ENCODE peak calls at places on chromosomes 2 and 18, in six cellular contexts. One of them, this sample, is unnamed.

GRCh38 chr2:219737270-219737691 is 109.9 kb downstream of the SLC4A3 start:
- DNase-seq in WTC11: no peak
- DNase-seq in foreskin fibroblast: no peak
- DNase-seq in cardiac muscle cell: peak
- DNase-seq in heart left ventricle: no peak
- DNase-seq in activated CD4-positive, alpha-beta T cell treated with anti-CD3 and anti-CD28 coated beads for 36 hours: no peak
- DNase-seq in this sample: peak

GRCh38 chr18:49926076-49926745 is 112.9 kb upstream of the ACAA2 start:
- DNase-seq in cardiac muscle cell: no peak
- DNase-seq in foreskin fibroblast: no peak
- DNase-seq in WTC11: no peak
- DNase-seq in activated CD4-positive, alpha-beta T cell treated with anti-CD3 and anti-CD28 coated beads for 36 hours: no peak
- DNase-seq in heart left ventricle: no peak
- DNase-seq in this sample: no peak

GRCh38 chr2:31704561-31705212 is 123.9 kb upstream of the SRD5A2 start:
- DNase-seq in heart left ventricle: no peak
- DNase-seq in WTC11: no peak
- DNase-seq in activated CD4-positive, alpha-beta T cell treated with anti-CD3 and anti-CD28 coated beads for 36 hours: no peak
- DNase-seq in cardiac muscle cell: no peak
- DNase-seq in foreskin fibroblast: no peak
- DNase-seq in this sample: no peak

GRCh38 chr2:112876971-112877361 is 34.0 kb upstream of the IL37 start:
- DNase-seq in heart left ventricle: no peak
- DNase-seq in foreskin fibroblast: no peak
- DNase-seq in cardiac muscle cell: no peak
- DNase-seq in WTC11: no peak
- DNase-seq in activated CD4-positive, alpha-beta T cell treated with anti-CD3 and anti-CD28 coated beads for 36 hours: no peak
- DNase-seq in this sample: no peak

GRCh38 chr2:84537251-84537650 is 21.0 kb downstream of the DNAH6 start:
- DNase-seq in cardiac muscle cell: no peak
- DNase-seq in heart left ventricle: no peak
- DNase-seq in activated CD4-positive, alpha-beta T cell treated with anti-CD3 and anti-CD28 coated beads for 36 hours: no peak
- DNase-seq in WTC11: no peak
- DNase-seq in foreskin fibroblast: no peak
- DNase-seq in this sample: no peak

GRCh38 chr2:190649798-190650390 is 1.0 kb downstream of the NAB1 start:
- DNase-seq in activated CD4-positive, alpha-beta T cell treated with anti-CD3 and anti-CD28 coated beads for 36 hours: peak
- DNase-seq in heart left ventricle: no peak
- DNase-seq in foreskin fibroblast: no peak
- DNase-seq in cardiac muscle cell: peak
- DNase-seq in WTC11: no peak
- DNase-seq in this sample: peak

GRCh38 chr18:25704096-25704870 is 352.3 kb upstream of the ZNF521 start:
- DNase-seq in heart left ventricle: no peak
- DNase-seq in activated CD4-positive, alpha-beta T cell treated with anti-CD3 and anti-CD28 coated beads for 36 hours: no peak
- DNase-seq in cardiac muscle cell: no peak
- DNase-seq in foreskin fibroblast: no peak
- DNase-seq in WTC11: no peak
- DNase-seq in this sample: no peak

GRCh38 chr2:60550151-60550983 is 3.1 kb downstream of the BCL11A start:
- DNase-seq in activated CD4-positive, alpha-beta T cell treated with anti-CD3 and anti-CD28 coated beads for 36 hours: peak
- DNase-seq in cardiac muscle cell: peak
- DNase-seq in heart left ventricle: peak
- DNase-seq in foreskin fibroblast: peak
- DNase-seq in WTC11: peak
- DNase-seq in this sample: peak

GRCh38 chr2:235098273-235098672 is 146.5 kb downstream of the SH3BP4 start:
- DNase-seq in foreskin fibroblast: no peak
- DNase-seq in heart left ventricle: no peak
- DNase-seq in activated CD4-positive, alpha-beta T cell treated with anti-CD3 and anti-CD28 coated beads for 36 hours: no peak
- DNase-seq in WTC11: no peak
- DNase-seq in cardiac muscle cell: no peak
- DNase-seq in this sample: peak

GRCh38 chr18:44758821-44759624 is 78.3 kb downstream of the SETBP1 start:
- DNase-seq in heart left ventricle: no peak
- DNase-seq in activated CD4-positive, alpha-beta T cell treated with anti-CD3 and anti-CD28 coated beads for 36 hours: peak
- DNase-seq in cardiac muscle cell: no peak
- DNase-seq in WTC11: no peak
- DNase-seq in foreskin fibroblast: no peak
- DNase-seq in this sample: no peak

This sample was measured in SHP77 treated with DMSO at 0.1 percent for 48 hours.